ENCODE peak calls at places on chromosome 22, in six cellular contexts. W is mammary epithelial cell, Q is dorsolateral prefrontal cortex, N is GM23248, G is cardiac fibroblast, V is cardiac muscle cell. X is an unnamed sample.

GRCh38 chr22:46085831-46086576 is 64.3 kb upstream of the PPARA start:
- DNase-seq in W (peak), Q (no peak), N (peak), G (peak), V (peak), X (no peak)

GRCh38 chr22:44254811-44255210 is 57.9 kb downstream of the SHISAL1 start:
- DNase-seq in W (no peak), Q (no peak), N (no peak), G (no peak), V (no peak), X (no peak)

GRCh38 chr22:29202231-29203192 is 3.2 kb upstream of the EMID1 start:
- DNase-seq in W (no peak), Q (no peak), N (no peak), G (peak), V (peak), X (peak)

GRCh38 chr22:48827228-48827810 is 1000.4 kb downstream of the BRD1 start:
- DNase-seq in W (no peak), Q (no peak), N (no peak), G (no peak), V (no peak), X (no peak)

GRCh38 chr22:37237371-37238268 is 6.4 kb downstream of the RAC2 start:
- DNase-seq in W (no peak), Q (no peak), N (peak), G (no peak), V (peak), X (no peak)

GRCh38 chr22:49046546-49047305 is 780.9 kb downstream of the BRD1 start:
- DNase-seq in W (no peak), Q (peak), N (no peak), G (no peak), V (no peak), X (no peak)

GRCh38 chr22:17243524-17243923 is 24.3 kb upstream of the ADA2 start:
- DNase-seq in W (peak), Q (no peak), N (peak), G (peak), V (no peak), X (no peak)

GRCh38 chr22:27919943-27920755 is 1.1 kb upstream of the PITPNB start:
- DNase-seq in W (peak), Q (no peak), N (peak), G (peak), V (peak), X (no peak)

GRCh38 chr22:47780281-47780875 is 1017.9 kb downstream of the TBC1D22A start:
- DNase-seq in W (no peak), Q (no peak), N (no peak), G (no peak), V (no peak), X (no peak)

GRCh38 chr22:42773161-42773560 is 52.5 kb upstream of the A4GALT start:
- DNase-seq in W (no peak), Q (no peak), N (no peak), G (no peak), V (no peak), X (no peak)

GRCh38 chr22:28783786-28784671 is 11.5 kb downstream of the CCDC117 start:
- DNase-seq in W (no peak), Q (no peak), N (no peak), G (no peak), V (no peak), X (no peak)

GRCh38 chr22:50456026-50456425 is 18.8 kb downstream of the SBF1 start:
- DNase-seq in W (no peak), Q (no peak), N (no peak), G (no peak), V (no peak), X (no peak)
- H3K4me3 ChIP-seq in W (no peak), Q (no peak), N (no peak), G (no peak), V (no peak), X (no peak)

GRCh38 chr22:23181763-23182288 is 1.5 kb downstream of the BCR start:
- DNase-seq in W (no peak), Q (no peak), N (no peak), G (no peak), V (no peak), X (peak)
- H3K4me3 ChIP-seq in W (peak), Q (peak), N (peak), G (peak), V (peak), X (peak)

DNA sequence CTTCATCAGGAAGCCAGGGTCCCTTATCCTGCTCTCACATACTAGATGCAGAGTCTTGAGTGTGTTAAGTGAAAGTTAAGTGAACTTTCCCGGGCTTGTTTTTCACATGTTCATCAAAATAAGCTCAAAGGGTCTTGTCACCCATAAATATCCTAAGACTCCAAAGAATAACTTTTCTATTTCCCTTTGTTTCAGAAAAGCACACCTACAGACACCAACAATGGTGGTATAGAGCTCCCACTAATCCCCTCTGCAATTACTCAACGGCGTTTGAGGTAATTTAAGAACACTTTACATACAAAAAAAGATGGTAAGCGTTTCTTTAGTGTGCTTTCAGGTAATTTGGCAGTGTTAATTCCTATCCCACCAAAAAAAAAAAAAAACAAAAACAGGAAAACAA is 2.5 kb downstream of the PRR14L start:
- DNase-seq in W (no peak), Q (no peak), N (no peak), G (no peak), V (no peak), X (no peak)
- H3K4me3 ChIP-seq in W (no peak), Q (no peak), N (peak), G (no peak), V (no peak), X (no peak)

GRCh38 chr22:50702821-50703725 is 30.4 kb downstream of the SHANK3 start:
- DNase-seq in W (no peak), Q (no peak), N (no peak), G (no peak), V (no peak), X (no peak)

GRCh38 chr22:50700387-50701075 is 27.9 kb downstream of the SHANK3 start:
- DNase-seq in W (no peak), Q (no peak), N (no peak), G (no peak), V (no peak), X (peak)

GRCh38 chr22:50702261-50702671 is 29.6 kb downstream of the SHANK3 start:
- DNase-seq in W (no peak), Q (no peak), N (no peak), G (no peak), V (no peak), X (no peak)

GRCh38 chr22:50701076-50701419 is 28.4 kb downstream of the SHANK3 start:
- DNase-seq in W (no peak), Q (no peak), N (no peak), G (no peak), V (no peak), X (no peak)

DNA sequence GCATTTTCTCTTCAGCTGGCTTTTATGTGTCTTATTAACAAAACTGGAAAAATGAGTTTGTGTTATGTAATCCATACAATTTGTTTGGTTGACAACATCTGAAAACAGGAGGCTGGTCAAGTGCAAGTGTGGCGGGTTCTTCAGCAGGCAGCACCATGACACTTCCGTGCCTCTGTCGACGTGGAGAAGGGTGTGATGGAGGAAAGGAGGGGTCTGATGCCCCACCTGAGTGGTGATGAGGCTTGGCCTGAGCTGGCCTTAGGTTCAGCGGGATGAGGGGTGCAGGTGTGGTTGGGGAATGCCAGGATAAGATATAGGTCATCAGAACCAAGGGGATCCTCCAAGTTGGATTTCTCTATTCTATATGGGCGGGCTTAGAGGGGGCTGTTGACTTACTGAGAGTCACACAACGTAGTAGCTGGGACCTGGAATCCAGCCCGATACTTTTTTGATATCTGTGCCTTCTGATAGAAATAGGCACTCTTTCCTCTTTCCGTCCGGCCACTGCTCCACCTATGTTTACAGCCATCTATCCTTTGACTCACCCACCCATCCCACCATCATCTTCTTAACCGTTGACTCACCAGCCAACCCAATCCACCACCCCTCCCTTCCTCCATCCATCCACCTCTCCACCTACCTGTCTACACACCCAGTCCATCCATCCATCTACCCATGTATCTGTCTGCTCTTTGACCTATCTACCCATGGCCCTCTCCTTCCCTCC is 29.0 kb downstream of the SHANK3 start:
- DNase-seq in W (no peak), Q (no peak), N (no peak), G (no peak), V (no peak), X (peak)
- H3K4me3 ChIP-seq in W (no peak), Q (no peak), N (no peak), G (no peak), V (no peak), X (no peak)